ENCODE peak calls at places on chromosomes 5 and 9, in six cellular contexts. One of them, this sample, is unnamed.

GRCh38 chr9:72586388-72587160 is 65.2 kb downstream of the TMC1 start:
- DNase-seq in AG09309: peak; percentile 91
- DNase-seq in fibroblast of lung: peak; percentile 77
- DNase-seq in cardiac muscle cell: no peak
- DNase-seq in activated CD8-positive, alpha-beta memory T cell treated with anti-CD3 and anti-CD28 coated beads for 4 hours: peak; percentile 14
- DNase-seq in stimulated activated CD8-positive, alpha-beta memory T cell treated with anti-CD3 and anti-CD28 coated beads, Interleukin-7, amount 100 ng/mL, for 24 hours: no peak
- DNase-seq in this sample: peak; percentile 75

GRCh38 chr5:132498152-132498551 is 7.6 kb upstream of the IRF1 start:
- DNase-seq in stimulated activated CD8-positive, alpha-beta memory T cell treated with anti-CD3 and anti-CD28 coated beads, Interleukin-7, amount 100 ng/mL, for 24 hours: no peak
- DNase-seq in AG09309: no peak
- DNase-seq in activated CD8-positive, alpha-beta memory T cell treated with anti-CD3 and anti-CD28 coated beads for 4 hours: no peak
- DNase-seq in cardiac muscle cell: no peak
- DNase-seq in fibroblast of lung: peak; percentile 40
- DNase-seq in this sample: no peak

GRCh38 chr9:136807281-136808074 is at the start of gene RABL6:
- DNase-seq in cardiac muscle cell: peak; percentile 88
- DNase-seq in AG09309: no peak
- DNase-seq in stimulated activated CD8-positive, alpha-beta memory T cell treated with anti-CD3 and anti-CD28 coated beads, Interleukin-7, amount 100 ng/mL, for 24 hours: no peak
- DNase-seq in activated CD8-positive, alpha-beta memory T cell treated with anti-CD3 and anti-CD28 coated beads for 4 hours: peak; percentile 59
- DNase-seq in fibroblast of lung: peak; percentile 61
- DNase-seq in this sample: peak; percentile 35

GRCh38 chr9:107397076-107398049 is 92.2 kb downstream of the KLF4 start:
- DNase-seq in fibroblast of lung: peak; percentile 53
- DNase-seq in activated CD8-positive, alpha-beta memory T cell treated with anti-CD3 and anti-CD28 coated beads for 4 hours: no peak
- DNase-seq in cardiac muscle cell: no peak
- DNase-seq in stimulated activated CD8-positive, alpha-beta memory T cell treated with anti-CD3 and anti-CD28 coated beads, Interleukin-7, amount 100 ng/mL, for 24 hours: no peak
- DNase-seq in AG09309: peak; percentile 55
- DNase-seq in this sample: no peak

GRCh38 chr9:35682520-35682919 is 7.2 kb downstream of the TPM2 start:
- DNase-seq in AG09309: no peak
- DNase-seq in stimulated activated CD8-positive, alpha-beta memory T cell treated with anti-CD3 and anti-CD28 coated beads, Interleukin-7, amount 100 ng/mL, for 24 hours: no peak
- DNase-seq in activated CD8-positive, alpha-beta memory T cell treated with anti-CD3 and anti-CD28 coated beads for 4 hours: no peak
- DNase-seq in cardiac muscle cell: peak; percentile 19
- DNase-seq in fibroblast of lung: no peak
- DNase-seq in this sample: no peak

GRCh38 chr5:154755361-154756202 is at the start of gene LARP1:
- DNase-seq in cardiac muscle cell: peak; percentile 61
- DNase-seq in fibroblast of lung: no peak
- DNase-seq in stimulated activated CD8-positive, alpha-beta memory T cell treated with anti-CD3 and anti-CD28 coated beads, Interleukin-7, amount 100 ng/mL, for 24 hours: no peak
- DNase-seq in activated CD8-positive, alpha-beta memory T cell treated with anti-CD3 and anti-CD28 coated beads for 4 hours: no peak
- DNase-seq in AG09309: no peak
- DNase-seq in this sample: no peak

GRCh38 chr5:52725065-52725746 is 62.5 kb upstream of the ITGA1 start:
- DNase-seq in AG09309: no peak
- DNase-seq in stimulated activated CD8-positive, alpha-beta memory T cell treated with anti-CD3 and anti-CD28 coated beads, Interleukin-7, amount 100 ng/mL, for 24 hours: no peak
- DNase-seq in cardiac muscle cell: no peak
- DNase-seq in fibroblast of lung: peak; percentile 20
- DNase-seq in activated CD8-positive, alpha-beta memory T cell treated with anti-CD3 and anti-CD28 coated beads for 4 hours: peak; percentile 35
- DNase-seq in this sample: peak; percentile 86

GRCh38 chr9:113454914-113455761 is 8.4 kb upstream of the RGS3 start:
- DNase-seq in cardiac muscle cell: peak; percentile 88
- DNase-seq in stimulated activated CD8-positive, alpha-beta memory T cell treated with anti-CD3 and anti-CD28 coated beads, Interleukin-7, amount 100 ng/mL, for 24 hours: no peak
- DNase-seq in activated CD8-positive, alpha-beta memory T cell treated with anti-CD3 and anti-CD28 coated beads for 4 hours: no peak
- DNase-seq in AG09309: peak; percentile 61
- DNase-seq in fibroblast of lung: peak; percentile 98
- DNase-seq in this sample: peak; percentile 89

GRCh38 chr9:108274971-108275370 is 580.8 kb downstream of the ACTL7B start:
- DNase-seq in cardiac muscle cell: no peak
- DNase-seq in stimulated activated CD8-positive, alpha-beta memory T cell treated with anti-CD3 and anti-CD28 coated beads, Interleukin-7, amount 100 ng/mL, for 24 hours: no peak
- DNase-seq in AG09309: no peak
- DNase-seq in fibroblast of lung: no peak
- DNase-seq in activated CD8-positive, alpha-beta memory T cell treated with anti-CD3 and anti-CD28 coated beads for 4 hours: no peak
- DNase-seq in this sample: no peak

GRCh38 chr9:38707885-38708640 is 11.9 kb downstream of the FAM240B start:
- DNase-seq in activated CD8-positive, alpha-beta memory T cell treated with anti-CD3 and anti-CD28 coated beads for 4 hours: no peak
- DNase-seq in cardiac muscle cell: no peak
- DNase-seq in stimulated activated CD8-positive, alpha-beta memory T cell treated with anti-CD3 and anti-CD28 coated beads, Interleukin-7, amount 100 ng/mL, for 24 hours: no peak
- DNase-seq in fibroblast of lung: no peak
- DNase-seq in AG09309: no peak
- DNase-seq in this sample: no peak

GRCh38 chr9:137784641-137785513 is 92.7 kb upstream of the CACNA1B start:
- DNase-seq in cardiac muscle cell: no peak
- DNase-seq in fibroblast of lung: no peak
- DNase-seq in stimulated activated CD8-positive, alpha-beta memory T cell treated with anti-CD3 and anti-CD28 coated beads, Interleukin-7, amount 100 ng/mL, for 24 hours: no peak
- DNase-seq in AG09309: no peak
- DNase-seq in activated CD8-positive, alpha-beta memory T cell treated with anti-CD3 and anti-CD28 coated beads for 4 hours: no peak
- DNase-seq in this sample: no peak

GRCh38 chr5:132662925-132663770 is 5.2 kb downstream of the IL13 start:
- DNase-seq in AG09309: no peak
- DNase-seq in cardiac muscle cell: no peak
- DNase-seq in activated CD8-positive, alpha-beta memory T cell treated with anti-CD3 and anti-CD28 coated beads for 4 hours: no peak
- DNase-seq in fibroblast of lung: no peak
- DNase-seq in stimulated activated CD8-positive, alpha-beta memory T cell treated with anti-CD3 and anti-CD28 coated beads, Interleukin-7, amount 100 ng/mL, for 24 hours: no peak
- DNase-seq in this sample: no peak

This sample was measured in brain microvascular endothelial cell.